ENCODE peak calls at places on chromosomes 13 and 19, in seven cellular contexts. H is effector memory CD4-positive, alpha-beta T cell; W is sigmoid colon; T is stimulated activated naive CD8-positive, alpha-beta T cell treated with anti-CD3 and anti-CD28 coated beads, Interleukin-15, Interleukin-2, amounts not matched to agents 100 U/mL and 50 U/mL, for 24 hours; R is amniotic stem cell; I is astrocyte of the spinal cord; P is hypothalamus. O is an unnamed sample.

GRCh38 chr19:56995298-56995697 is 124.5 kb upstream of the USP29 start:
- DNase-seq in H (no peak), W (no peak), T (no peak), R (no peak), I (no peak), P (no peak), O (no peak)

GRCh38 chr13:21176982-21177284 is 475 bp downstream of the MRPL57 start:
- DNase-seq in H (no peak), W (no peak), T (no peak), R (no peak), I (no peak), P (no peak), O (no peak)

GRCh38 chr19:16497042-16497441 is 848 bp downstream of the C19orf44 start:
- DNase-seq in H (no peak), W (no peak), T (no peak), R (no peak), I (no peak), P (no peak), O (no peak)

GRCh38 chr13:24741016-24741662 is 22.8 kb upstream of the RNF17 start:
- DNase-seq in H (no peak), W (no peak), T (no peak), R (no peak), I (no peak), P (no peak), O (peak)

GRCh38 chr19:33403221-33403972 is 29.9 kb downstream of the CEBPG start:
- DNase-seq in H (no peak), W (peak), T (no peak), R (no peak), I (no peak), P (no peak), O (no peak)

GRCh38 chr13:75437582-75438318 is 44.2 kb downstream of the TBC1D4 start:
- DNase-seq in H (no peak), W (no peak), T (no peak), R (no peak), I (peak), P (no peak), O (no peak)

GRCh38 chr19:406999-407491 is 1.9 kb downstream of the C2CD4C start:
- DNase-seq in H (no peak), W (no peak), T (no peak), R (no peak), I (no peak), P (no peak), O (no peak)

GRCh38 chr13:26048745-26049144 is 3.1 kb downstream of the SHISA2 start:
- DNase-seq in H (no peak), W (no peak), T (no peak), R (no peak), I (no peak), P (no peak), O (no peak)

GRCh38 chr13:107185889-107186288 is 618.0 kb upstream of the ARGLU1 start:
- DNase-seq in H (no peak), W (no peak), T (no peak), R (no peak), I (peak), P (no peak), O (no peak)

GRCh38 chr13:89307278-89307677 is 1636.1 kb downstream of the SLITRK5 start:
- DNase-seq in H (no peak), W (no peak), T (no peak), R (no peak), I (no peak), P (no peak), O (no peak)

GRCh38 chr13:19062801-19063200 is 118.8 kb downstream of the TUBA3C start:
- DNase-seq in H (no peak), W (no peak), T (no peak), R (no peak), I (no peak), P (no peak), O (no peak)

GRCh38 chr19:2096543-2097329 is at the start of gene IZUMO4:
- DNase-seq in H (peak), W (peak), T (peak), R (peak), I (peak), P (peak), O (peak)

GRCh38 chr19:12969292-12969988 is at the start of gene DAND5:
- DNase-seq in H (no peak), W (peak), T (no peak), R (no peak), I (no peak), P (peak), O (no peak)

GRCh38 chr13:32537580-32538233 is 888 bp downstream of the N4BP2L2 start:
- DNase-seq in H (peak), W (no peak), T (peak), R (no peak), I (peak), P (no peak), O (no peak)

GRCh38 chr13:48258430-48258829 is 25.4 kb downstream of the ITM2B start:
- DNase-seq in H (no peak), W (no peak), T (no peak), R (no peak), I (no peak), P (no peak), O (no peak)

GRCh38 chr19:19492026-19492610 is 23.2 kb downstream of the TSSK6 start:
- DNase-seq in H (no peak), W (no peak), T (no peak), R (no peak), I (no peak), P (no peak), O (no peak)

GRCh38 chr13:35836476-35836875 is 294.7 kb downstream of the DCLK1 start:
- DNase-seq in H (no peak), W (no peak), T (no peak), R (no peak), I (no peak), P (no peak), O (no peak)

GRCh38 chr13:108227651-108228272 is 9.6 kb downstream of the ABHD13 start:
- DNase-seq in H (no peak), W (no peak), T (peak), R (peak), I (peak), P (no peak), O (no peak)

GRCh38 chr13:85655040-85655439 is 144.2 kb downstream of the SLITRK6 start:
- DNase-seq in H (no peak), W (no peak), T (no peak), R (no peak), I (no peak), P (no peak), O (no peak)

GRCh38 chr19:35207391-35207871 is 21.1 kb downstream of the FAM187B start:
- DNase-seq in H (peak), W (no peak), T (peak), R (no peak), I (no peak), P (no peak), O (no peak)

GRCh38 chr13:94020833-94021232 is 458.6 kb downstream of the DCT start:
- DNase-seq in H (no peak), W (no peak), T (no peak), R (peak), I (peak), P (no peak), O (no peak)

GRCh38 chr13:102870677-102871415 is 25.0 kb downstream of the ERCC5 start:
- DNase-seq in H (no peak), W (no peak), T (peak), R (peak), I (peak), P (peak), O (peak)

GRCh38 chr13:112688560-112689497 is 1.0 kb upstream of the ATP11A start:
- DNase-seq in H (no peak), W (no peak), T (peak), R (no peak), I (peak), P (no peak), O (no peak)

GRCh38 chr19:428144-428543 is 19.2 kb upstream of the C2CD4C start:
- DNase-seq in H (no peak), W (no peak), T (no peak), R (no peak), I (no peak), P (no peak), O (no peak)

GRCh38 chr13:53197424-53197823 is 168.8 kb downstream of the OLFM4 start:
- DNase-seq in H (no peak), W (no peak), T (no peak), R (no peak), I (no peak), P (no peak), O (no peak)

GRCh38 chr19:4830768-4831265 is 695 bp downstream of the TICAM1 start:
- DNase-seq in H (no peak), W (no peak), T (no peak), R (no peak), I (no peak), P (no peak), O (no peak)

GRCh38 chr19:33684550-33685303 is 63.0 kb downstream of the CHST8 start:
- DNase-seq in H (no peak), W (peak), T (no peak), R (no peak), I (no peak), P (no peak), O (no peak)

GRCh38 chr13:45950343-45950995 is 98.9 kb upstream of the SIAH3 start:
- DNase-seq in H (no peak), W (no peak), T (no peak), R (no peak), I (no peak), P (no peak), O (no peak)

GRCh38 chr19:46772170-46773017 is 16.0 kb downstream of the SLC1A5 start:
- DNase-seq in H (no peak), W (no peak), T (no peak), R (no peak), I (no peak), P (no peak), O (no peak)

GRCh38 chr13:37956536-37956935 is 87.0 kb upstream of the TRPC4 start:
- DNase-seq in H (no peak), W (no peak), T (no peak), R (no peak), I (no peak), P (no peak), O (no peak)

GRCh38 chr13:66972659-66973058 is 257.5 kb downstream of the PCDH9 start:
- DNase-seq in H (no peak), W (no peak), T (no peak), R (no peak), I (peak), P (no peak), O (no peak)

GRCh38 chr19:39927076-39927475 is 7.4 kb downstream of the FCGBP start:
- DNase-seq in H (no peak), W (no peak), T (no peak), R (no peak), I (no peak), P (no peak), O (no peak)

GRCh38 chr13:73174521-73175010 is 115.8 kb downstream of the KLF5 start:
- DNase-seq in H (no peak), W (no peak), T (no peak), R (no peak), I (no peak), P (no peak), O (no peak)

GRCh38 chr13:44758595-44759221 is 182.6 kb upstream of the TSC22D1 start:
- DNase-seq in H (no peak), W (no peak), T (peak), R (peak), I (peak), P (no peak), O (no peak)

O was measured in GM13976.